ENCODE peak calls at places on chromosomes 11 and 22, in five cellular contexts. L is IMR-90, R is K562, T is A549, C is HepG2. Y is an unnamed sample.
A peak's percentile ranks its signal among the peaks of the same experiment; 100 is the strongest.

GRCh38 chr11:17810736-17811135 is 76.2 kb downstream of the KCNC1 start:
- DNase-seq in T (no peak), C (no peak), L (peak; percentile 52), R (no peak), Y (no peak)

GRCh38 chr22:46027219-46028068 is 50.5 kb upstream of the WNT7B start:
- DNase-seq in T (no peak), C (peak; percentile 46), L (no peak), R (peak; percentile 59), Y (no peak)

GRCh38 chr11:10457901-10458300 is 2.8 kb downstream of the AMPD3 start:
- DNase-seq in R (no peak), C (no peak), L (no peak), T (no peak), Y (no peak)

GRCh38 chr11:132058211-132058772 is 687.9 kb downstream of the NTM start:
- DNase-seq in R (no peak), T (no peak), C (no peak), L (peak; percentile 61), Y (no peak)

GRCh38 chr11:113674397-113674685 is 31.8 kb downstream of the TMPRSS5 start:
- DNase-seq in L (no peak), C (no peak), T (no peak), R (no peak), Y (no peak)

GRCh38 chr11:1302461-1303073 is 6.9 kb downstream of the TOLLIP start:
- DNase-seq in C (peak; percentile 65), T (no peak), R (no peak), L (no peak), Y (no peak)

GRCh38 chr22:38776086-38776485 is 17.9 kb downstream of the DNAL4 start:
- DNase-seq in T (no peak), R (no peak), L (no peak), C (no peak), Y (no peak)

GRCh38 chr11:132177106-132177505 is 806.7 kb downstream of the NTM start:
- DNase-seq in L (peak; percentile 70), C (peak; percentile 9), T (no peak), R (no peak), Y (no peak)

GRCh38 chr11:119608781-119609180 is 120.2 kb downstream of the NECTIN1 start:
- DNase-seq in R (no peak), C (peak; percentile 18), T (no peak), L (no peak), Y (no peak)

GRCh38 chr22:22103078-22103593 is 120.5 kb upstream of the TOP3B start:
- DNase-seq in R (peak; percentile 97), C (no peak), T (peak; percentile 18), L (no peak), Y (no peak)

GRCh38 chr11:109619498-109619897 is 197.5 kb downstream of the C11orf87 start:
- DNase-seq in L (no peak), R (no peak), T (no peak), C (no peak), Y (no peak)

GRCh38 chr11:47916361-47916841 is 64.0 kb upstream of the PTPRJ start:
- DNase-seq in C (no peak), T (no peak), R (peak; percentile 56), L (no peak), Y (no peak)

GRCh38 chr22:20131856-20132685 is 467 bp downstream of the ZDHHC8 start:
- DNase-seq in T (no peak), C (no peak), R (peak; percentile 88), L (no peak), Y (no peak)

GRCh38 chr22:37559521-37559900 is 769 bp upstream of the CDC42EP1 start:
- DNase-seq in L (no peak), C (no peak), R (no peak), T (no peak), Y (no peak)

GRCh38 chr11:70526116-70527045 is 128.1 kb downstream of the CTTN start:
- DNase-seq in C (no peak), R (no peak), T (no peak), L (no peak), Y (no peak)

GRCh38 chr22:27518583-27519437 is 282.7 kb downstream of the MN1 start:
- DNase-seq in L (peak; percentile 16), C (no peak), T (no peak), R (no peak), Y (no peak)

GRCh38 chr11:71237853-71238252 is 14.5 kb downstream of the SHANK2 start:
- DNase-seq in R (no peak), L (no peak), C (no peak), T (no peak), Y (no peak)

GRCh38 chr11:82080160-82080559 is 653.5 kb downstream of the FAM181B start:
- DNase-seq in T (no peak), L (peak; percentile 0), C (no peak), R (no peak), Y (no peak)

GRCh38 chr11:62860835-62861563 is 19.7 kb upstream of the SLC3A2 start:
- DNase-seq in L (no peak), C (no peak), T (no peak), R (no peak), Y (no peak)

GRCh38 chr11:60305906-60306619 is 21.0 kb upstream of the MS4A6E start:
- DNase-seq in T (no peak), C (no peak), R (no peak), L (no peak), Y (no peak)

GRCh38 chr22:37370306-37370979 is 56.8 kb downstream of the ELFN2 start:
- DNase-seq in C (no peak), T (no peak), R (no peak), L (no peak), Y (no peak)

DNA sequence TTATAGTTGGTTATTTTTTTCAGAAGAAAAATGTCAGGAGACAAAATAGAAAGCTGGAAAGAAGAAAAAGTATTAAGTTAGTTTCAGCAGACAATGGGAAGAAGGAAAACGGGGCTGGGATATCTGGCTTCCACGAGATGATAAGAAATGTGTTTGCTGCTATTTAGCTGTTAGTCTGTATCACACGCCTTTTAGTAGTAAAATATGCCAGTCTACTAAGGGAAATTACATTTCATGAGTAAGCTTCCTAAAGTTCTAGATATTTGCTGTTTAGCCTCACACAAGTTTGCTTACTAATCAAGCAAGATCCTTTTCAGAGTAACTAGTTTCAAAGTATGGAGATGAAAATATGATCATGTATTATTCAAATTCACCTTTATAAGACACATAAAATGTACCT is 1.5 kb downstream of the OR51B4 start:
- DNase-seq in L (peak; percentile 31), R (no peak), T (no peak), C (no peak), Y (no peak)
- TF ChIP-seq BHLHE40 in L (no peak), R (no peak), T (no peak), C (no peak), Y (no peak)

GRCh38 chr11:64225608-64226506 is at the start of the genes NUDT22 and TRPT1:
- DNase-seq in C (peak; percentile 77), R (peak; percentile 87), L (peak; percentile 66), T (peak; percentile 80), Y (no peak)
- TF ChIP-seq POLR2A in C (no peak), R (peak; percentile 81), L (peak; percentile 49), T (peak; percentile 67), Y (peak; percentile 71)

GRCh38 chr22:29756341-29756740 is 10.5 kb downstream of the ZMAT5 start:
- DNase-seq in C (no peak), L (no peak), R (no peak), T (no peak), Y (no peak)
- TF ChIP-seq BHLHE40 in C (no peak), L (no peak), R (no peak), T (no peak), Y (no peak)

GRCh38 chr11:64787526-64788320 is 9.4 kb upstream of the SF1 start:
- DNase-seq in T (peak; percentile 72), L (peak; percentile 33), C (peak; percentile 41), R (peak; percentile 75), Y (no peak)

GRCh38 chr11:64788321-64789215 is 10.2 kb upstream of the SF1 start:
- DNase-seq in C (no peak), L (no peak), T (no peak), R (no peak), Y (no peak)

GRCh38 chr11:64784813-64785581 is 6.7 kb upstream of the SF1 start:
- DNase-seq in C (no peak), L (no peak), R (no peak), T (no peak), Y (no peak)

GRCh38 chr11:64789331-64790204 is 11.2 kb upstream of the SF1 start:
- DNase-seq in T (no peak), L (no peak), R (no peak), C (no peak), Y (no peak)

GRCh38 chr11:64786308-64786707 is 8.0 kb upstream of the SF1 start:
- DNase-seq in T (no peak), L (no peak), C (no peak), R (no peak), Y (no peak)
- TF ChIP-seq POLR2A in T (no peak), L (no peak), C (no peak), R (no peak), Y (no peak)

DNA sequence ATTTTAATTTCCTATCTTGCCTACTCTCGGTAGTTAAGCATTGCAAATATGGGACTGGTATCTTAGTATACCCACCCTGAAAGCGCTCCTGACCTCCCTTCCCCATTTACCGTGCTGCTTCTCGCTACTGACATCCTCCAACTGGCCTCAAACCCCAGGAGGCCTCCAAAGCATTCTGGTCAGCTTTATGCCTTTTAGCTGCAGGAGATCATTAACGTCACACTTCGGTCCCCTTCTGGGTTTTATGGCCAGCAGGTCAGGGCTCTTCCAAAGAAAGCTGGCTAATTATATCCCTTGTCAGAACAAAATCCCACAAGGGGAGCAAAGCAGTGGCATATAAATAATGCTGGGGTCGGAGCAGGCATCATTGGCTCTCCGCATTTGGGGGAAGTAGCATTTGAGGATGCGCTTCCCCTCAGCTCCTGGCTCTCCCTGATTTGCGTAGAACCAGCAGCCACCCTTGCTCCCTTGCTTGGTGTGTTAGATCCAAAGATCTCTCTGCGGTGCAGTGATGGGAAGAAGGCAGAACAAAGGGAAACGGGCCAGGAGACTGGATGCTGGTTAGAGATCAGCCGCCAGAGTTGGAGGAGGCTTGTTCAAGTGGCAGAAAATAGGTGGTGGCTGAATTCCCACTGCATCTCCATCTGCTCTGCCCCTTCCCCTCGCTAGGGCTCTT is 117.4 kb downstream of the DBX1 start:
- DNase-seq in L (no peak), R (no peak), C (no peak), T (no peak), Y (no peak)
- TF ChIP-seq BHLHE40 in L (no peak), R (no peak), C (no peak), T (no peak), Y (no peak)

DNA sequence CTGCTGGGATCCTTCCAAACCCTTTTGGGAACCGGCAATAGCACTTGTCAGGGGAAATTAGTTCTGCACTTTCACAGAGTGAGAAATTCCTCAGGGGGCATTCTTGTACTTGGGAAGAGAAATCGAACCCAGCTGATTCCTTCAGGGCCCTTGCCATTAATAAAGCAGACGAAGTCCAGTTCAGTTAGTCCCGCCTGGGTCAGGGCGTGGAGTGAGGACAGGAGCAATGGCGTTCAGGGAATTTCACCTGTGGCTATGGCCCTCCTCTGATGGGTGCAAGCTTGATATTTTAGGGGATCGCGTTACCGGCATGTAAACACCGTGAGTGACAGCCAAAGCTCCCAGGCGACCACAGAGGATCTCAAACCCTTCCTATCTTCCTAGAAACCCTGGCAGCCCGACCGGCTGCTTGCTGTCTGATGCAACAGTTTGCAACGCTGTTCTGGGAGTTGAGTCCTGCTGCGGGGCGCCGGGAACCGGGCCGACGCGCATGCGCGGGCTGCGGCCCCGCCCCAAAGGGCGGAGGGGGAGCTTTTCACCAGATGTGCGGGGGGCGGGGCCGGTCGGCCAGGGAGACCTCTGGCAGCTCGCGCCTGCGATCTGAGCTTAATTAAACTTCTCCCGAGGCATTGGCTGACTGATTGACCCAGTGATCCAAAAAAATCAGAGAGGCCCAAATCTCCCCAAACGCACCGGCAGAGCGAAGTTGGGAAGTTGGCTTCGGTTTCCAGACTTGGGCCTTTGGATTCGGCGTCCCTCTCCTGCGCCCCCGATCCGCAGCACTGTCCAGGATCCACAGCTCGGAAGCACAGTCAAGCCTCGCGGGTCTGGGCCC is 34.3 kb upstream of the CREB3L1 start:
- DNase-seq in T (peak; percentile 94), R (peak; percentile 99), L (peak; percentile 97), C (peak; percentile 87), Y (peak; percentile 48)
- TF ChIP-seq POLR2A in T (peak; percentile 75), R (peak; percentile 89), L (peak; percentile 80), C (peak; percentile 89), Y (peak; percentile 80)